ENCODE peak calls at places on chromosomes 1 and 21, in eight cellular contexts. V is gastrocnemius medialis, Z is A549, A is HCT116, J is neural progenitor cell, S is HFF-Myc, Q is tibial nerve, P is osteocyte. C is an unnamed sample.

GRCh38 chr1:206770531-206771352 is at the start of gene IL19:
- DNase-seq in Q (no peak), Z (no peak), S (no peak), V (no peak), P (no peak), J (no peak), A (no peak), C (no peak)

GRCh38 chr1:39102537-39103320 is 76.6 kb downstream of the NDUFS5 start:
- DNase-seq in A (peak; percentile 50), Z (peak; percentile 67), S (peak; percentile 78), Q (no peak), J (peak; percentile 80), V (no peak), P (no peak), C (no peak)

GRCh38 chr1:4089421-4090175 is 189.5 kb upstream of the C1orf174 start:
- DNase-seq in S (no peak), A (no peak), P (no peak), Q (no peak), V (no peak), Z (no peak), J (no peak), C (no peak)

GRCh38 chr1:87684786-87685185 is 356.1 kb downstream of the LMO4 start:
- DNase-seq in Q (no peak), P (no peak), S (no peak), V (no peak), Z (no peak), J (no peak), A (no peak), C (no peak)

GRCh38 chr1:174775621-174776020 is 224.1 kb upstream of the CACYBP start:
- DNase-seq in J (no peak), A (no peak), Q (no peak), P (no peak), S (no peak), V (no peak), Z (no peak), C (no peak)

GRCh38 chr21:28601708-28602107 is 391.0 kb downstream of the LTN1 start:
- DNase-seq in J (no peak), Q (no peak), S (no peak), V (no peak), P (no peak), Z (no peak), A (no peak), C (no peak)

GRCh38 chr1:161473363-161473762 is 31.9 kb upstream of the FCGR2A start:
- DNase-seq in J (peak; percentile 66), Z (peak; percentile 56), Q (no peak), S (no peak), P (no peak), A (no peak), V (no peak), C (no peak)

GRCh38 chr1:224879404-224879803 is 50.1 kb upstream of the DNAH14 start:
- DNase-seq in J (no peak), A (no peak), Z (peak; percentile 14), V (no peak), Q (no peak), P (no peak), S (no peak), C (no peak)

GRCh38 chr1:161229896-161230295 is 4.0 kb downstream of the TOMM40L start:
- DNase-seq in Q (no peak), J (peak; percentile 39), P (no peak), Z (no peak), S (no peak), A (no peak), V (no peak), C (no peak)

GRCh38 chr21:34274001-34274400 is 89.8 kb upstream of the KCNE2 start:
- DNase-seq in V (no peak), Q (no peak), J (no peak), S (no peak), Z (no peak), A (no peak), P (no peak), C (no peak)

GRCh38 chr1:1083181-1084027 is 9.3 kb upstream of the RNF223 start:
- DNase-seq in S (no peak), Q (no peak), P (peak; percentile 84), A (no peak), V (no peak), Z (no peak), J (no peak), C (no peak)

GRCh38 chr1:240687820-240688219 is 75.9 kb upstream of the GREM2 start:
- DNase-seq in Z (no peak), P (no peak), V (no peak), A (no peak), Q (no peak), J (no peak), S (no peak), C (no peak)

GRCh38 chr21:26964379-26964778 is 2.5 kb downstream of the ADAMTS5 start:
- DNase-seq in J (peak; percentile 22), Z (no peak), V (peak; percentile 37), S (no peak), P (no peak), Q (peak; percentile 15), A (no peak), C (no peak)

GRCh38 chr1:46062651-46063319 is 69.6 kb downstream of the PIK3R3 start:
- DNase-seq in Z (no peak), V (no peak), A (no peak), Q (no peak), J (no peak), S (no peak), P (no peak), C (no peak)

GRCh38 chr1:82728206-82728605 is 927.5 kb downstream of the ADGRL2 start:
- DNase-seq in S (no peak), P (no peak), Z (no peak), V (no peak), Q (no peak), A (no peak), J (no peak), C (no peak)

GRCh38 chr1:48469616-48470500 is 2.1 kb downstream of the SPATA6 start:
- DNase-seq in P (no peak), Q (peak; percentile 32), Z (no peak), S (no peak), J (peak; percentile 8), V (peak; percentile 43), A (no peak), C (no peak)

GRCh38 chr1:2474104-2474787 is 1.8 kb upstream of the PLCH2 start:
- DNase-seq in V (no peak), P (no peak), Q (no peak), A (no peak), J (peak; percentile 68), Z (no peak), S (no peak), C (no peak)

GRCh38 chr1:59691261-59691660 is 123.5 kb upstream of the HOOK1 start:
- DNase-seq in A (no peak), P (no peak), S (no peak), Z (no peak), V (peak; percentile 76), J (peak; percentile 33), Q (peak; percentile 45), C (peak; percentile 91)

GRCh38 chr1:166479052-166479631 is 312.3 kb upstream of the FAM78B start:
- DNase-seq in V (no peak), J (peak; percentile 56), S (peak; percentile 17), A (peak; percentile 21), P (no peak), Z (peak; percentile 42), Q (peak; percentile 51), C (no peak)

GRCh38 chr1:172117800-172118199 is 276.5 kb downstream of the DNM3 start:
- DNase-seq in P (no peak), J (no peak), V (no peak), Z (no peak), S (no peak), Q (no peak), A (no peak), C (no peak)

GRCh38 chr21:35244514-35244913 is 195.4 kb upstream of the RUNX1 start:
- DNase-seq in S (no peak), Z (no peak), A (no peak), V (no peak), J (no peak), P (no peak), Q (no peak), C (no peak)

GRCh38 chr1:229364216-229365065 is 21.6 kb upstream of the CCSAP start:
- DNase-seq in V (no peak), A (no peak), J (no peak), P (peak; percentile 38), S (no peak), Q (no peak), Z (no peak), C (no peak)

GRCh38 chr21:41806773-41807172 is 39.9 kb upstream of the RIPK4 start:
- DNase-seq in V (no peak), P (no peak), J (no peak), A (no peak), Q (no peak), S (no peak), Z (no peak), C (no peak)

GRCh38 chr1:5597991-5598823 is 394.0 kb downstream of the NPHP4 start:
- DNase-seq in V (no peak), S (no peak), Z (peak; percentile 14), J (peak; percentile 52), A (no peak), Q (no peak), P (peak; percentile 76), C (peak; percentile 79)
- TF ChIP-seq CTCF in V (no peak), S (no peak), Z (no peak), J (peak; percentile 43), A (peak; percentile 49), Q (no peak), P (no peak), C (no peak)

GRCh38 chr1:107196973-107197562 is 56.2 kb downstream of the NTNG1 start:
- DNase-seq in Q (no peak), J (peak; percentile 72), Z (peak; percentile 49), A (peak; percentile 15), P (no peak), V (no peak), S (peak; percentile 12), C (no peak)
- TF ChIP-seq CTCF in Q (no peak), J (peak; percentile 82), Z (no peak), A (peak; percentile 56), P (peak; percentile 31), V (no peak), S (peak; percentile 50), C (no peak)

GRCh38 chr1:156994277-156994676 is 51.3 kb downstream of the ARHGEF11 start:
- DNase-seq in P (no peak), S (no peak), V (no peak), Z (no peak), A (no peak), J (no peak), Q (no peak), C (no peak)
- TF ChIP-seq CTCF in P (no peak), S (no peak), V (no peak), Z (no peak), A (no peak), J (no peak), Q (no peak), C (no peak)

GRCh38 chr1:27521336-27522147 is 31.6 kb upstream of the WASF2 start:
- DNase-seq in Z (no peak), A (no peak), P (no peak), V (no peak), S (no peak), Q (no peak), J (no peak), C (no peak)

GRCh38 chr1:27523666-27524020 is 33.7 kb upstream of the WASF2 start:
- DNase-seq in J (no peak), P (no peak), A (no peak), Q (no peak), V (no peak), S (no peak), Z (no peak), C (no peak)

GRCh38 chr1:27520651-27521050 is 30.7 kb upstream of the WASF2 start:
- DNase-seq in S (no peak), Z (no peak), V (no peak), P (no peak), Q (no peak), J (peak; percentile 33), A (no peak), C (no peak)

GRCh38 chr1:27522148-27522859 is 32.3 kb upstream of the WASF2 start:
- DNase-seq in S (no peak), A (no peak), J (no peak), Q (no peak), P (no peak), Z (no peak), V (peak; percentile 43), C (no peak)

GRCh38 chr1:27522860-27523665 is 33.1 kb upstream of the WASF2 start:
- DNase-seq in J (peak; percentile 52), P (no peak), S (no peak), A (no peak), Z (peak; percentile 32), Q (no peak), V (no peak), C (no peak)
- TF ChIP-seq CTCF in J (peak; percentile 46), P (peak; percentile 48), S (no peak), A (peak; percentile 35), Z (peak; percentile 26), Q (peak; percentile 34), V (peak; percentile 38), C (peak; percentile 40)